ENCODE peak calls at places on chromosome 6, in ten cellular contexts. One of them, this sample, is unnamed.
A peak's percentile ranks its signal among the peaks of the same experiment; 100 is the strongest.

GRCh38 chr6:156562636-156563035 is 214.5 kb upstream of the ARID1B start:
- DNase-seq in nephron progenitor cell: no peak
- DNase-seq in heart left ventricle: no peak
- DNase-seq in HFF-Myc: no peak
- DNase-seq in ovary: no peak
- DNase-seq in spleen: peak; percentile 66
- DNase-seq in foreskin keratinocyte: no peak
- DNase-seq in WTC11: no peak
- DNase-seq in HCT116: no peak
- DNase-seq in astrocyte: no peak
- DNase-seq in this sample: no peak

GRCh38 chr6:86685230-86685797 is 252.0 kb upstream of the HTR1E start:
- DNase-seq in nephron progenitor cell: no peak
- DNase-seq in heart left ventricle: no peak
- DNase-seq in HFF-Myc: no peak
- DNase-seq in ovary: no peak
- DNase-seq in spleen: no peak
- DNase-seq in foreskin keratinocyte: no peak
- DNase-seq in WTC11: no peak
- DNase-seq in HCT116: no peak
- DNase-seq in astrocyte: no peak
- DNase-seq in this sample: no peak

GRCh38 chr6:11315743-11316437 is 83.4 kb upstream of the NEDD9 start:
- DNase-seq in nephron progenitor cell: no peak
- DNase-seq in heart left ventricle: no peak
- DNase-seq in HFF-Myc: peak; percentile 97
- DNase-seq in ovary: no peak
- DNase-seq in spleen: no peak
- DNase-seq in foreskin keratinocyte: peak; percentile 96
- DNase-seq in WTC11: no peak
- DNase-seq in HCT116: peak; percentile 1
- DNase-seq in astrocyte: peak; percentile 96
- DNase-seq in this sample: no peak

GRCh38 chr6:119493980-119494379 is 144.4 kb upstream of the MAN1A1 start:
- DNase-seq in nephron progenitor cell: no peak
- DNase-seq in heart left ventricle: no peak
- DNase-seq in HFF-Myc: no peak
- DNase-seq in ovary: no peak
- DNase-seq in spleen: no peak
- DNase-seq in foreskin keratinocyte: peak; percentile 86
- DNase-seq in WTC11: no peak
- DNase-seq in HCT116: no peak
- DNase-seq in astrocyte: no peak
- DNase-seq in this sample: no peak

GRCh38 chr6:143337201-143337949 is 113.1 kb downstream of the ADAT2 start:
- DNase-seq in nephron progenitor cell: peak; percentile 61
- DNase-seq in heart left ventricle: peak; percentile 72
- DNase-seq in HFF-Myc: no peak
- DNase-seq in ovary: peak; percentile 44
- DNase-seq in spleen: peak; percentile 80
- DNase-seq in foreskin keratinocyte: peak; percentile 75
- DNase-seq in WTC11: peak; percentile 95
- DNase-seq in HCT116: peak; percentile 18
- DNase-seq in astrocyte: no peak
- DNase-seq in this sample: no peak

GRCh38 chr6:41422156-41422555 is 86.7 kb downstream of the NCR2 start:
- DNase-seq in nephron progenitor cell: no peak
- DNase-seq in heart left ventricle: no peak
- DNase-seq in HFF-Myc: no peak
- DNase-seq in ovary: no peak
- DNase-seq in spleen: no peak
- DNase-seq in foreskin keratinocyte: no peak
- DNase-seq in WTC11: no peak
- DNase-seq in HCT116: no peak
- DNase-seq in astrocyte: no peak
- DNase-seq in this sample: no peak

GRCh38 chr6:169787797-169788196 is 36.4 kb downstream of the ERMARD start:
- DNase-seq in nephron progenitor cell: no peak
- DNase-seq in heart left ventricle: no peak
- DNase-seq in HFF-Myc: no peak
- DNase-seq in ovary: no peak
- DNase-seq in spleen: no peak
- DNase-seq in foreskin keratinocyte: no peak
- DNase-seq in WTC11: no peak
- DNase-seq in HCT116: no peak
- DNase-seq in astrocyte: no peak
- DNase-seq in this sample: peak; percentile 42

GRCh38 chr6:169237496-169238134 is 16.0 kb downstream of the THBS2 start:
- DNase-seq in nephron progenitor cell: no peak
- DNase-seq in heart left ventricle: no peak
- DNase-seq in HFF-Myc: no peak
- DNase-seq in ovary: no peak
- DNase-seq in spleen: peak; percentile 64
- DNase-seq in foreskin keratinocyte: no peak
- DNase-seq in WTC11: no peak
- DNase-seq in HCT116: no peak
- DNase-seq in astrocyte: no peak
- DNase-seq in this sample: no peak

GRCh38 chr6:52641388-52641787 is 29.5 kb upstream of the TMEM14A start:
- DNase-seq in nephron progenitor cell: no peak
- DNase-seq in heart left ventricle: no peak
- DNase-seq in HFF-Myc: no peak
- DNase-seq in ovary: no peak
- DNase-seq in spleen: no peak
- DNase-seq in foreskin keratinocyte: no peak
- DNase-seq in WTC11: no peak
- DNase-seq in HCT116: no peak
- DNase-seq in astrocyte: no peak
- DNase-seq in this sample: no peak

GRCh38 chr6:87825865-87826264 is 123.8 kb upstream of the AKIRIN2 start:
- DNase-seq in nephron progenitor cell: no peak
- DNase-seq in heart left ventricle: no peak
- DNase-seq in HFF-Myc: no peak
- DNase-seq in ovary: no peak
- DNase-seq in spleen: no peak
- DNase-seq in foreskin keratinocyte: no peak
- DNase-seq in WTC11: no peak
- DNase-seq in HCT116: no peak
- DNase-seq in astrocyte: no peak
- DNase-seq in this sample: no peak

GRCh38 chr6:28774292-28775051 is 149.3 kb downstream of the TRIM27 start:
- DNase-seq in nephron progenitor cell: no peak
- DNase-seq in heart left ventricle: no peak
- DNase-seq in HFF-Myc: no peak
- DNase-seq in ovary: no peak
- DNase-seq in spleen: no peak
- DNase-seq in foreskin keratinocyte: no peak
- DNase-seq in WTC11: no peak
- DNase-seq in HCT116: no peak
- DNase-seq in astrocyte: no peak
- DNase-seq in this sample: no peak

GRCh38 chr6:28769626-28770402 is 154.0 kb downstream of the TRIM27 start:
- DNase-seq in nephron progenitor cell: peak; percentile 56
- DNase-seq in heart left ventricle: no peak
- DNase-seq in HFF-Myc: no peak
- DNase-seq in ovary: no peak
- DNase-seq in spleen: no peak
- DNase-seq in foreskin keratinocyte: peak; percentile 65
- DNase-seq in WTC11: peak; percentile 63
- DNase-seq in HCT116: no peak
- DNase-seq in astrocyte: peak; percentile 16
- DNase-seq in this sample: no peak

GRCh38 chr6:28770732-28771131 is 153.1 kb downstream of the TRIM27 start:
- DNase-seq in nephron progenitor cell: no peak
- DNase-seq in heart left ventricle: no peak
- DNase-seq in HFF-Myc: no peak
- DNase-seq in ovary: no peak
- DNase-seq in spleen: no peak
- DNase-seq in foreskin keratinocyte: no peak
- DNase-seq in WTC11: no peak
- DNase-seq in HCT116: no peak
- DNase-seq in astrocyte: no peak
- DNase-seq in this sample: no peak

GRCh38 chr6:28772480-28773381 is 151.1 kb downstream of the TRIM27 start:
- DNase-seq in nephron progenitor cell: peak; percentile 41
- DNase-seq in heart left ventricle: no peak
- DNase-seq in HFF-Myc: no peak
- DNase-seq in ovary: no peak
- DNase-seq in spleen: no peak
- DNase-seq in foreskin keratinocyte: no peak
- DNase-seq in WTC11: no peak
- DNase-seq in HCT116: peak; percentile 58
- DNase-seq in astrocyte: no peak
- DNase-seq in this sample: no peak

GRCh38 chr6:28771401-28772267 is 152.2 kb downstream of the TRIM27 start:
- DNase-seq in nephron progenitor cell: peak; percentile 70
- DNase-seq in heart left ventricle: no peak
- DNase-seq in HFF-Myc: no peak
- DNase-seq in ovary: no peak
- DNase-seq in spleen: no peak
- DNase-seq in foreskin keratinocyte: no peak
- DNase-seq in WTC11: peak; percentile 85
- DNase-seq in HCT116: no peak
- DNase-seq in astrocyte: no peak
- DNase-seq in this sample: no peak
- TF ChIP-seq CTCF in nephron progenitor cell: peak; percentile 56
- TF ChIP-seq CTCF in heart left ventricle: no peak
- TF ChIP-seq CTCF in HFF-Myc: peak; percentile 27
- TF ChIP-seq CTCF in ovary: no peak
- TF ChIP-seq CTCF in spleen: no peak
- TF ChIP-seq CTCF in foreskin keratinocyte: peak; percentile 32
- TF ChIP-seq CTCF in WTC11: peak; percentile 54
- TF ChIP-seq CTCF in HCT116: no peak
- TF ChIP-seq CTCF in astrocyte: no peak
- TF ChIP-seq CTCF in this sample: no peak

GRCh38 chr6:45987866-45988265 is 27.8 kb downstream of the CLIC5 start:
- DNase-seq in nephron progenitor cell: no peak
- DNase-seq in heart left ventricle: no peak
- DNase-seq in HFF-Myc: no peak
- DNase-seq in ovary: no peak
- DNase-seq in spleen: no peak
- DNase-seq in foreskin keratinocyte: no peak
- DNase-seq in WTC11: no peak
- DNase-seq in HCT116: no peak
- DNase-seq in astrocyte: no peak
- DNase-seq in this sample: no peak

GRCh38 chr6:45988635-45989034 is 27.0 kb downstream of the CLIC5 start:
- DNase-seq in nephron progenitor cell: peak; percentile 10
- DNase-seq in heart left ventricle: peak; percentile 72
- DNase-seq in HFF-Myc: no peak
- DNase-seq in ovary: no peak
- DNase-seq in spleen: no peak
- DNase-seq in foreskin keratinocyte: no peak
- DNase-seq in WTC11: peak; percentile 11
- DNase-seq in HCT116: no peak
- DNase-seq in astrocyte: no peak
- DNase-seq in this sample: no peak

GRCh38 chr6:45990162-45990561 is 25.5 kb downstream of the CLIC5 start:
- DNase-seq in nephron progenitor cell: no peak
- DNase-seq in heart left ventricle: no peak
- DNase-seq in HFF-Myc: no peak
- DNase-seq in ovary: no peak
- DNase-seq in spleen: no peak
- DNase-seq in foreskin keratinocyte: no peak
- DNase-seq in WTC11: no peak
- DNase-seq in HCT116: no peak
- DNase-seq in astrocyte: no peak
- DNase-seq in this sample: no peak

GRCh38 chr6:45986746-45987274 is 28.9 kb downstream of the CLIC5 start:
- DNase-seq in nephron progenitor cell: no peak
- DNase-seq in heart left ventricle: no peak
- DNase-seq in HFF-Myc: no peak
- DNase-seq in ovary: no peak
- DNase-seq in spleen: no peak
- DNase-seq in foreskin keratinocyte: no peak
- DNase-seq in WTC11: no peak
- DNase-seq in HCT116: no peak
- DNase-seq in astrocyte: no peak
- DNase-seq in this sample: no peak

DNA sequence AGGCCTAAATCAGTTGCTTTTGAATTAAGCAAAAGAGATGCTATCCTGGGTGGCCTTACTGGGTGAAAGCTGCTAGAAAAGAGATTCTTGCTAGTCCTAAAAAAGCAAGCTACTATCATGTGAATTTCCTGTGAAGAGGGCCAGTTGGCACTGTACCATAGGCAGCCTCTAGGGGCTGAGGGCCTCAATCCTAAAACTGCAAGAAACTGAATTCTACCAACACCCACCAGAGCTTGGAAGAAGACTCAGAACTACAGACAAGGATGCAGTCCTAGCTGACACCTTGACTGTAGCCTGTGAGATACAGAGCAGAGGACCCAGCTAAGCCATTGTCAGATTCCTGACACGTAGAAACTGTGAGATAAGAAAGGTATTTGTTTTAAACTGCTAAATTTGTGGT is 24.5 kb downstream of the CLIC5 start:
- DNase-seq in nephron progenitor cell: no peak
- DNase-seq in heart left ventricle: no peak
- DNase-seq in HFF-Myc: no peak
- DNase-seq in ovary: no peak
- DNase-seq in spleen: no peak
- DNase-seq in foreskin keratinocyte: no peak
- DNase-seq in WTC11: peak; percentile 14
- DNase-seq in HCT116: no peak
- DNase-seq in astrocyte: no peak
- DNase-seq in this sample: no peak
- TF ChIP-seq CTCF in nephron progenitor cell: peak; percentile 21
- TF ChIP-seq CTCF in heart left ventricle: no peak
- TF ChIP-seq CTCF in HFF-Myc: peak; percentile 20
- TF ChIP-seq CTCF in ovary: no peak
- TF ChIP-seq CTCF in spleen: no peak
- TF ChIP-seq CTCF in foreskin keratinocyte: peak; percentile 7
- TF ChIP-seq CTCF in WTC11: peak; percentile 35
- TF ChIP-seq CTCF in HCT116: no peak
- TF ChIP-seq CTCF in astrocyte: peak; percentile 4
- TF ChIP-seq CTCF in this sample: peak; percentile 56

DNA sequence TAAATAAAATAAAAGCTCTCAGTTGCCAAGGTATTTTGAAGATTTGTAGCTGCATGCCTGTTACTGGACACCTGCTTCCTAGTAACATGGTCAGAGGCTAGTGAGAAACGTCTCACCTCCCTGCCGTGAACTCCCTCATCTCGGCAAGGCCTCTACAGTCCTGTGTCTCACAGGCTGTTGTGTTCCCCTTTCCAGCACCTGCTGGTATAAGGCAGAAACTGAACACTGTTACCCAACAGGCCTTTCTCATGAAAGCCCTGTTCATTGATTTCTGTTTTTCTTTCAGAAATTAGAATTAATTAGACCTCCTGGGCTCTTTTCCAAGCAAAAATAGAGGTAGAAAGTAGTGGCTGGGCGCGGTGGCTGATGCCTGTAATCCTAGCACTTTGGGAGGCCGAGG is 17.6 kb upstream of the SRSF3 start:
- DNase-seq in nephron progenitor cell: no peak
- DNase-seq in heart left ventricle: no peak
- DNase-seq in HFF-Myc: no peak
- DNase-seq in ovary: no peak
- DNase-seq in spleen: no peak
- DNase-seq in foreskin keratinocyte: no peak
- DNase-seq in WTC11: no peak
- DNase-seq in HCT116: no peak
- DNase-seq in astrocyte: no peak
- DNase-seq in this sample: no peak
- TF ChIP-seq CTCF in nephron progenitor cell: no peak
- TF ChIP-seq CTCF in heart left ventricle: no peak
- TF ChIP-seq CTCF in HFF-Myc: no peak
- TF ChIP-seq CTCF in ovary: no peak
- TF ChIP-seq CTCF in spleen: no peak
- TF ChIP-seq CTCF in foreskin keratinocyte: no peak
- TF ChIP-seq CTCF in WTC11: no peak
- TF ChIP-seq CTCF in HCT116: no peak
- TF ChIP-seq CTCF in astrocyte: no peak
- TF ChIP-seq CTCF in this sample: no peak

GRCh38 chr6:63802606-63803206 is 167.1 kb downstream of the PHF3 start:
- DNase-seq in nephron progenitor cell: no peak
- DNase-seq in heart left ventricle: no peak
- DNase-seq in HFF-Myc: peak; percentile 12
- DNase-seq in ovary: no peak
- DNase-seq in spleen: no peak
- DNase-seq in foreskin keratinocyte: no peak
- DNase-seq in WTC11: no peak
- DNase-seq in HCT116: no peak
- DNase-seq in astrocyte: no peak
- DNase-seq in this sample: no peak
- TF ChIP-seq CTCF in nephron progenitor cell: peak; percentile 46
- TF ChIP-seq CTCF in heart left ventricle: peak; percentile 19
- TF ChIP-seq CTCF in HFF-Myc: peak; percentile 57
- TF ChIP-seq CTCF in ovary: no peak
- TF ChIP-seq CTCF in spleen: no peak
- TF ChIP-seq CTCF in foreskin keratinocyte: peak; percentile 81
- TF ChIP-seq CTCF in WTC11: no peak
- TF ChIP-seq CTCF in HCT116: peak; percentile 61
- TF ChIP-seq CTCF in astrocyte: peak; percentile 67
- TF ChIP-seq CTCF in this sample: peak; percentile 79